ENCODE peak calls at places on chromosomes 3 and 15, in nine cellular contexts. E, A, V, J, N, C, W, U and X are unnamed samples.
A peak's percentile ranks its signal among the peaks of the same experiment; 100 is the strongest.

GRCh38 chr3:197713477-197713822 is 23.3 kb downstream of the RUBCN start:
- DNase-seq in E (no peak), A (no peak), V (no peak), J (no peak), N (no peak), C (no peak), W (no peak), U (no peak), X (no peak)

GRCh38 chr15:28993720-28994053 is 107.9 kb downstream of the APBA2 start:
- DNase-seq in E (no peak), A (no peak), V (no peak), J (no peak), N (no peak), C (peak; percentile 47), W (no peak), U (no peak), X (no peak)

GRCh38 chr3:73255609-73256029 is 194.2 kb downstream of the EBLN2 start:
- DNase-seq in E (no peak), A (peak; percentile 34), V (peak; percentile 78), J (no peak), N (peak; percentile 93), C (no peak), W (no peak), U (peak; percentile 51), X (no peak)

GRCh38 chr3:46998121-46998851 is 18.8 kb downstream of the NBEAL2 start:
- DNase-seq in E (peak; percentile 93), A (peak; percentile 54), V (peak; percentile 76), J (peak; percentile 50), N (no peak), C (no peak), W (peak; percentile 88), U (no peak), X (peak; percentile 38)

GRCh38 chr3:126512916-126513650 is 4.5 kb downstream of the UROC1 start:
- DNase-seq in E (no peak), A (no peak), V (no peak), J (no peak), N (no peak), C (no peak), W (no peak), U (no peak), X (no peak)

GRCh38 chr3:57652203-57652602 is 40.7 kb downstream of the DENND6A start:
- DNase-seq in E (no peak), A (no peak), V (no peak), J (no peak), N (peak; percentile 69), C (no peak), W (no peak), U (no peak), X (no peak)

GRCh38 chr3:37935756-37936666 is 54.6 kb upstream of the VILL start:
- DNase-seq in E (no peak), A (peak; percentile 99), V (peak; percentile 88), J (no peak), N (peak; percentile 98), C (no peak), W (no peak), U (peak; percentile 98), X (no peak)

GRCh38 chr15:31905054-31905453 is 125.3 kb upstream of the CHRNA7 start:
- DNase-seq in E (peak; percentile 67), A (peak; percentile 2), V (peak; percentile 51), J (no peak), N (no peak), C (no peak), W (no peak), U (no peak), X (no peak)

GRCh38 chr3:64552160-64552559 is 135.6 kb downstream of the ADAMTS9 start:
- DNase-seq in E (no peak), A (no peak), V (no peak), J (no peak), N (no peak), C (no peak), W (no peak), U (no peak), X (no peak)

GRCh38 chr3:41120461-41120860 is 78.8 kb upstream of the CTNNB1 start:
- DNase-seq in E (no peak), A (no peak), V (no peak), J (no peak), N (no peak), C (peak; percentile 28), W (no peak), U (no peak), X (no peak)

GRCh38 chr15:92751528-92751927 is 96.0 kb upstream of the FAM174B start:
- DNase-seq in E (no peak), A (no peak), V (no peak), J (no peak), N (no peak), C (no peak), W (no peak), U (no peak), X (no peak)

GRCh38 chr3:88189361-88189810 is 39.6 kb downstream of the C3orf38 start:
- DNase-seq in E (no peak), A (no peak), V (peak; percentile 12), J (no peak), N (no peak), C (no peak), W (peak; percentile 25), U (peak; percentile 58), X (no peak)

GRCh38 chr3:73604491-73604890 is 20.2 kb downstream of the PDZRN3 start:
- DNase-seq in E (no peak), A (no peak), V (no peak), J (no peak), N (peak; percentile 92), C (no peak), W (no peak), U (no peak), X (no peak)

GRCh38 chr3:133941390-133941789 is 45.7 kb upstream of the RAB6B start:
- DNase-seq in E (peak; percentile 41), A (peak; percentile 22), V (peak; percentile 73), J (no peak), N (peak; percentile 66), C (no peak), W (no peak), U (peak; percentile 34), X (no peak)

GRCh38 chr15:85615930-85616329 is 178.8 kb downstream of the KLHL25 start:
- DNase-seq in E (peak; percentile 43), A (no peak), V (no peak), J (no peak), N (no peak), C (no peak), W (peak; percentile 53), U (no peak), X (no peak)

GRCh38 chr3:186849392-186849975 is 7.0 kb downstream of the ADIPOQ start:
- DNase-seq in E (no peak), A (peak; percentile 80), V (no peak), J (no peak), N (peak; percentile 8), C (no peak), W (peak; percentile 73), U (peak; percentile 55), X (no peak)

GRCh38 chr15:94287794-94288246 is 56.5 kb downstream of the MCTP2 start:
- DNase-seq in E (no peak), A (no peak), V (peak; percentile 34), J (peak; percentile 36), N (no peak), C (no peak), W (peak; percentile 44), U (no peak), X (no peak)

GRCh38 chr3:124562769-124563168 is 167.5 kb upstream of the UMPS start:
- DNase-seq in E (no peak), A (no peak), V (no peak), J (no peak), N (no peak), C (no peak), W (no peak), U (no peak), X (no peak)

GRCh38 chr15:34616613-34617012 is 33.2 kb upstream of the GOLGA8B start:
- DNase-seq in E (no peak), A (peak; percentile 14), V (peak; percentile 47), J (no peak), N (peak; percentile 36), C (no peak), W (no peak), U (peak; percentile 54), X (no peak)

GRCh38 chr3:25348996-25349576 is 79.0 kb upstream of the RARB start:
- DNase-seq in E (no peak), A (no peak), V (no peak), J (no peak), N (no peak), C (no peak), W (no peak), U (no peak), X (no peak)

GRCh38 chr3:117853923-117854322 is 1144.3 kb downstream of the TUSC7 start:
- DNase-seq in E (no peak), A (no peak), V (peak; percentile 57), J (no peak), N (peak; percentile 87), C (no peak), W (no peak), U (no peak), X (no peak)

GRCh38 chr15:90529369-90530249 is at the start of gene CRTC3:
- DNase-seq in E (peak; percentile 46), A (peak; percentile 52), V (peak; percentile 62), J (peak; percentile 41), N (peak; percentile 51), C (peak; percentile 62), W (peak; percentile 92), U (no peak), X (peak; percentile 23)

GRCh38 chr3:112611813-112612515 is 29.0 kb downstream of the CCDC80 start:
- DNase-seq in E (no peak), A (no peak), V (no peak), J (no peak), N (no peak), C (no peak), W (no peak), U (no peak), X (no peak)

GRCh38 chr3:23884481-23884880 is 32.3 kb downstream of the NKIRAS1 start:
- DNase-seq in E (no peak), A (no peak), V (no peak), J (no peak), N (no peak), C (no peak), W (no peak), U (no peak), X (no peak)

GRCh38 chr3:193905993-193906396 is 230.0 kb upstream of the HES1 start:
- DNase-seq in E (no peak), A (peak; percentile 96), V (peak; percentile 32), J (no peak), N (no peak), C (no peak), W (no peak), U (no peak), X (no peak)

GRCh38 chr3:65356331-65357286 is 668.8 kb upstream of the ADAMTS9 start:
- DNase-seq in E (peak; percentile 68), A (no peak), V (no peak), J (no peak), N (no peak), C (no peak), W (peak; percentile 24), U (no peak), X (no peak)

GRCh38 chr15:87735536-87735935 is 521.0 kb downstream of the NTRK3 start:
- DNase-seq in E (no peak), A (no peak), V (no peak), J (no peak), N (no peak), C (no peak), W (no peak), U (no peak), X (peak; percentile 25)

GRCh38 chr3:72013104-72013503 is 228.2 kb upstream of the PROK2 start:
- DNase-seq in E (no peak), A (no peak), V (no peak), J (no peak), N (no peak), C (no peak), W (no peak), U (no peak), X (no peak)

GRCh38 chr3:152209060-152209459 is 59.7 kb upstream of the MBNL1 start:
- DNase-seq in E (no peak), A (no peak), V (no peak), J (no peak), N (no peak), C (no peak), W (no peak), U (no peak), X (no peak)

GRCh38 chr3:124266517-124266916 is 274.6 kb upstream of the ROPN1 start:
- DNase-seq in E (no peak), A (no peak), V (peak; percentile 25), J (no peak), N (no peak), C (no peak), W (no peak), U (no peak), X (no peak)

GRCh38 chr3:140447136-140447535 is 230.7 kb upstream of the TRIM42 start:
- DNase-seq in E (no peak), A (no peak), V (peak; percentile 57), J (no peak), N (no peak), C (no peak), W (no peak), U (no peak), X (no peak)